ENCODE peak calls at places on chromosomes 6 and 20, in six cellular contexts. A is B cell, N is pancreas, J is uterus, V is astrocyte of the spinal cord, H is heart right ventricle. X is an unnamed sample.

GRCh38 chr20:38728237-38728761 is 4.0 kb downstream of the SLC32A1 start:
- DNase-seq in A (no peak), N (no peak), J (no peak), V (no peak), H (no peak), X (no peak)

GRCh38 chr6:49937811-49938210 is 26.2 kb downstream of the DEFB114 start:
- DNase-seq in A (no peak), N (no peak), J (no peak), V (no peak), H (no peak), X (no peak)

GRCh38 chr6:145602927-145603326 is 132.4 kb downstream of the EPM2A start:
- DNase-seq in A (no peak), N (no peak), J (no peak), V (no peak), H (no peak), X (no peak)

GRCh38 chr6:26086214-26086613 is 1.0 kb upstream of the HFE start:
- DNase-seq in A (no peak), N (no peak), J (no peak), V (no peak), H (no peak), X (no peak)

GRCh38 chr20:33415948-33416347 is 14.6 kb upstream of the CDK5RAP1 start:
- DNase-seq in A (no peak), N (peak; percentile 21), J (no peak), V (peak; percentile 38), H (peak; percentile 58), X (peak; percentile 40)

GRCh38 chr6:11149551-11149950 is 38.0 kb upstream of the ERVFRD-1 start:
- DNase-seq in A (no peak), N (no peak), J (no peak), V (no peak), H (no peak), X (no peak)

GRCh38 chr6:147604373-147604772 is 95.9 kb downstream of the SAMD5 start:
- DNase-seq in A (no peak), N (no peak), J (no peak), V (no peak), H (no peak), X (no peak)

GRCh38 chr6:155061381-155061780 is 66.3 kb downstream of the TIAM2 start:
- DNase-seq in A (no peak), N (no peak), J (no peak), V (no peak), H (no peak), X (no peak)

GRCh38 chr6:711925-712324 is 19.0 kb upstream of the EXOC2 start:
- DNase-seq in A (no peak), N (no peak), J (no peak), V (no peak), H (no peak), X (no peak)

GRCh38 chr6:139135578-139136545 is 982 bp downstream of the HECA start:
- DNase-seq in A (peak; percentile 76), N (peak; percentile 47), J (peak; percentile 52), V (peak; percentile 47), H (peak; percentile 73), X (peak; percentile 84)
- TF ChIP-seq CTCF in A (peak; percentile 10), N (no peak), J (peak; percentile 17), V (no peak), H (peak; percentile 12), X (peak; percentile 4)

GRCh38 chr6:168959696-168960095 is 293.9 kb downstream of the THBS2 start:
- DNase-seq in A (no peak), N (no peak), J (no peak), V (no peak), H (no peak), X (no peak)

GRCh38 chr6:168953461-168953860 is 300.2 kb downstream of the THBS2 start:
- DNase-seq in A (no peak), N (no peak), J (no peak), V (no peak), H (no peak), X (no peak)

GRCh38 chr6:168956884-168957730 is 296.5 kb downstream of the THBS2 start:
- DNase-seq in A (no peak), N (peak; percentile 64), J (peak; percentile 74), V (peak; percentile 80), H (peak; percentile 53), X (peak; percentile 64)

GRCh38 chr6:168960557-168960956 is 293.1 kb downstream of the THBS2 start:
- DNase-seq in A (no peak), N (no peak), J (no peak), V (no peak), H (no peak), X (no peak)

DNA sequence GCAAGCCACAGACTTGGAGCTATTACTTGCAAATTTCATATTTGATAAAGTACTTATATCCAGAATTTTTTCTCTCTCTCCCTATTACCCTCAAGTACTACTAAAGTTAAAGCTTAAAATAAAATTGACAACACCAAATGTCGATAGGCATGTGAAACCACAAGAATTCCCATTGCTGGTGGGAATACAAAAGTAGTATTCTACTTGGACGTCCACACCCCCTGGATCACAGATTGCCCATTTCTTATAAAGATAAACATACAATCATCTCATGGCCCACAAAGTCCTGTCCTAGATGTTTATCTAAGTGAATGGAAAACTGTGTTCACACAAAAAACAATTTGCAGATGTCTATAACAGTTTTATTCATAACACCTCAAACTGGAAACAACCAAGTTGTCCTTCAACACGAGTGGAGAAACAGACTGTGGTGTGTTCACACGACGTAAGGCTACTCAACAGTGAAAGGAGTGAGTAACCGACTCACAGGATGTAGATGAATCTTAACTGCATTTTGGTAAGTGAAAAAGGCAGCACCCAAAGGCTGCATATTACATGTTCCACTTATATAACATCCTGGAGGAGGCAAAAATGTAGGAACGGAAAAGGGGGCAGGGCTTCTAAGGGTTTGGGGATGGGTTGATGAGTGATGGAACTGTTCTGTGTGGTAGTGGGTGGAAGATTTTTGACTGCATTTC is 297.4 kb downstream of the THBS2 start:
- DNase-seq in A (no peak), N (no peak), J (no peak), V (peak; percentile 13), H (no peak), X (no peak)
- TF ChIP-seq CTCF in A (no peak), N (no peak), J (no peak), V (no peak), H (no peak), X (no peak)

DNA sequence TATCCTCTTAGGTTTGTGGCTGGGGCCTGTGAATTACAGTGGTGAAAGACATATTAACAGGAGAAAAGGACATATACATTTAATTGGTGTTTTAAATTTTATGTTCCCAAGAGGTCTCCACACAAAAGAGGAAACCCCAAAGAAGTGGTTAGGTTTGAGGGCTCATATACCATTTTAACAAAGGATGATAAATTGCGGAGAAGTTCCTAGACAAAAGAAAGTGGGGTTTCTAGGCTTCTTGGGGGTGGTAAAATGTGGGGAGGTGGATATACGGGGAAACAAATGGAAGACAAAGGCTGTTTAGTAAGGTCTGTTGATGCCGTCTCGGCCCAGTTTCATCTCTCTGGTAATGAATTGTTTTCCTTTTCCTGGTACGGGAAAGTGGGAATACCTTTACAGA is 104.6 kb downstream of the RPP40 start:
- DNase-seq in A (no peak), N (no peak), J (no peak), V (no peak), H (no peak), X (no peak)
- TF ChIP-seq CTCF in A (no peak), N (no peak), J (no peak), V (no peak), H (no peak), X (no peak)

DNA sequence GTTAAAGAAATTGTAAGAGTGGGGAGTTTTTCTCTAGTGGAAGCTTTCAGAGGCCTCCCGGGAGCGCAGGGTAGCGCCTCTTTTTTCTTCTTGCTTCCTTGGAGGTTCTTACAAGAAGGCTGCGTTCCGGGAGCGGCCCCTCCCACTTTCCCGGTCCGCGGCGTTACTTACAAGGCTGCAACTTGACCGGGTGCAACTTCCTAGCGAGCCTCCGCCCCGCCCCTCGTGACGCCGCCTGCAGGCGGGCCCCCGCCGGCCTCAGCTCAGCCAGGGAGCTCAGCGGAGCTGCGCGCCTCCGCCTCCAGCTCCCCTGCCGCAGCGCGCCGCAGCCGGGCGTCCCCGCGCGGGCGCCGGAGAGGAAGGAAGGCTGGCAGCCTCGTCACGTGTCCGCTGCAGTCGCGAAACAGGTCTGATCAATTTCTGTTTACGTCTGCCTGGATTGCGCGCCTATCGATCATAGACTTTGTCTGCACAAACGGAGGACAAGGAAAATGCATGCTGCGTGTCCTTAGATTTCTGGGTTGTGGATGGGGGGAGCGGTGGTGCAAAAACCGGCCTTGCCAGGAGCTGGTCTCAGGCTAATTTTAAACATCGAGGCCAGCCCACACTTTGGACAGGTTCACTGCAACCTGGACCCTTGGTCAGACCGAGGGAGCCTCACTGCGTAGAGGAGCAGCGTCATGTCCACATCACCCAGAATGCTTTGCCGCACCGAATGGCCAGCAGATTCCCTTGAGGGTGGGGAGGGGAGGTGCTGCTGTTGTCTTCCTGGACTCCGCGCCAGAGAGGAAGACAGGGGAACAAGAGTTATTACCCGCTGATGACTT is at the start of the genes FAM217B and PPP1R3D:
- DNase-seq in A (peak; percentile 90), N (peak; percentile 96), J (peak; percentile 99), V (peak; percentile 99), H (peak; percentile 98), X (peak; percentile 97)
- TF ChIP-seq CTCF in A (no peak), N (no peak), J (peak; percentile 18), V (peak; percentile 18), H (peak; percentile 1), X (peak; percentile 19)

GRCh38 chr6:80523531-80523970 is 417.1 kb downstream of the BCKDHB start:
- DNase-seq in A (no peak), N (no peak), J (peak; percentile 13), V (peak; percentile 29), H (peak; percentile 7), X (peak; percentile 16)
- TF ChIP-seq CTCF in A (no peak), N (no peak), J (no peak), V (no peak), H (no peak), X (peak; percentile 35)

GRCh38 chr20:45685896-45686295 is 15.9 kb upstream of the WFDC11 start:
- DNase-seq in A (no peak), N (no peak), J (no peak), V (no peak), H (no peak), X (no peak)
- TF ChIP-seq CTCF in A (no peak), N (no peak), J (no peak), V (peak; percentile 6), H (no peak), X (no peak)

X was measured in psoas muscle.